ENCODE peak calls at places on chromosomes 13 and 19, in six cellular contexts. One of them, this sample, is unnamed.

GRCh38 chr19:37778613-37779138 is 710 bp downstream of the ZNF573 start:
- DNase-seq in ELR: no peak
- DNase-seq in left ventricle myocardium superior: no peak
- DNase-seq in NCI-H510A treated with DMSO at 0.1 percent for 48 hours: no peak
- DNase-seq in activated naive CD8-positive, alpha-beta T cell treated with anti-CD3 and anti-CD28 coated beads for 36 hours: no peak
- DNase-seq in brain microvascular endothelial cell: no peak
- DNase-seq in this sample: no peak

GRCh38 chr13:50513528-50513863 is 330.0 kb downstream of the DLEU7 start:
- DNase-seq in ELR: no peak
- DNase-seq in left ventricle myocardium superior: no peak
- DNase-seq in NCI-H510A treated with DMSO at 0.1 percent for 48 hours: no peak
- DNase-seq in activated naive CD8-positive, alpha-beta T cell treated with anti-CD3 and anti-CD28 coated beads for 36 hours: no peak
- DNase-seq in brain microvascular endothelial cell: no peak
- DNase-seq in this sample: no peak

GRCh38 chr19:7188682-7189629 is 105.3 kb downstream of the INSR start:
- DNase-seq in ELR: no peak
- DNase-seq in left ventricle myocardium superior: no peak
- DNase-seq in NCI-H510A treated with DMSO at 0.1 percent for 48 hours: peak; percentile 92
- DNase-seq in activated naive CD8-positive, alpha-beta T cell treated with anti-CD3 and anti-CD28 coated beads for 36 hours: no peak
- DNase-seq in brain microvascular endothelial cell: no peak
- DNase-seq in this sample: no peak

GRCh38 chr19:12939292-12939606 is 840 bp downstream of the CALR start:
- DNase-seq in ELR: peak; percentile 52
- DNase-seq in left ventricle myocardium superior: no peak
- DNase-seq in NCI-H510A treated with DMSO at 0.1 percent for 48 hours: no peak
- DNase-seq in activated naive CD8-positive, alpha-beta T cell treated with anti-CD3 and anti-CD28 coated beads for 36 hours: peak; percentile 44
- DNase-seq in brain microvascular endothelial cell: peak; percentile 57
- DNase-seq in this sample: no peak

GRCh38 chr13:46121597-46122163 is 16.8 kb upstream of the CPB2 start:
- DNase-seq in ELR: no peak
- DNase-seq in left ventricle myocardium superior: no peak
- DNase-seq in NCI-H510A treated with DMSO at 0.1 percent for 48 hours: no peak
- DNase-seq in activated naive CD8-positive, alpha-beta T cell treated with anti-CD3 and anti-CD28 coated beads for 36 hours: no peak
- DNase-seq in brain microvascular endothelial cell: no peak
- DNase-seq in this sample: peak; percentile 87

GRCh38 chr13:58704953-58705352 is 1073.4 kb downstream of the PCDH17 start:
- DNase-seq in ELR: no peak
- DNase-seq in left ventricle myocardium superior: no peak
- DNase-seq in NCI-H510A treated with DMSO at 0.1 percent for 48 hours: no peak
- DNase-seq in activated naive CD8-positive, alpha-beta T cell treated with anti-CD3 and anti-CD28 coated beads for 36 hours: no peak
- DNase-seq in brain microvascular endothelial cell: no peak
- DNase-seq in this sample: no peak

GRCh38 chr19:56765107-56765506 is 75.4 kb downstream of the PEG3 start:
- DNase-seq in ELR: no peak
- DNase-seq in left ventricle myocardium superior: peak; percentile 82
- DNase-seq in NCI-H510A treated with DMSO at 0.1 percent for 48 hours: no peak
- DNase-seq in activated naive CD8-positive, alpha-beta T cell treated with anti-CD3 and anti-CD28 coated beads for 36 hours: peak; percentile 58
- DNase-seq in brain microvascular endothelial cell: peak; percentile 4
- DNase-seq in this sample: no peak

GRCh38 chr13:97855570-97855970 is 97.9 kb upstream of the IPO5 start:
- DNase-seq in ELR: peak; percentile 88
- DNase-seq in left ventricle myocardium superior: no peak
- DNase-seq in NCI-H510A treated with DMSO at 0.1 percent for 48 hours: peak; percentile 79
- DNase-seq in activated naive CD8-positive, alpha-beta T cell treated with anti-CD3 and anti-CD28 coated beads for 36 hours: no peak
- DNase-seq in brain microvascular endothelial cell: peak; percentile 51
- DNase-seq in this sample: peak; percentile 66

GRCh38 chr19:45643024-45643926 is 4.1 kb upstream of the EML2 start:
- DNase-seq in ELR: peak; percentile 80
- DNase-seq in left ventricle myocardium superior: peak; percentile 93
- DNase-seq in NCI-H510A treated with DMSO at 0.1 percent for 48 hours: peak; percentile 96
- DNase-seq in activated naive CD8-positive, alpha-beta T cell treated with anti-CD3 and anti-CD28 coated beads for 36 hours: peak; percentile 94
- DNase-seq in brain microvascular endothelial cell: peak; percentile 76
- DNase-seq in this sample: peak; percentile 76

This sample was measured in foreskin melanocyte.